ENCODE peak calls at places on chromosomes 7 and 10, in six cellular contexts. H, S, V, A, Y and O are unnamed samples.

GRCh38 chr7:87110778-87111177 is 41.5 kb upstream of the DMTF1 start:
- DNase-seq in S (peak; percentile 51), H (peak; percentile 54), A (no peak), V (peak; percentile 50), Y (no peak), O (no peak)

GRCh38 chr10:110061687-110062086 is 53.9 kb downstream of the ADD3 start:
- DNase-seq in S (no peak), V (no peak), A (no peak), H (no peak), Y (no peak), O (no peak)

GRCh38 chr10:91745086-91745831 is 53.0 kb upstream of the TNKS2 start:
- DNase-seq in V (peak; percentile 33), A (peak; percentile 16), S (peak; percentile 9), Y (no peak), H (no peak), O (no peak)

GRCh38 chr10:112189465-112189864 is 5.9 kb upstream of the GPAM start:
- DNase-seq in A (no peak), Y (no peak), H (no peak), V (no peak), S (no peak), O (no peak)

GRCh38 chr10:43962346-43963191 is 313.9 kb upstream of the ZNF32 start:
- DNase-seq in A (no peak), V (no peak), Y (no peak), S (peak; percentile 87), H (no peak), O (peak; percentile 71)

GRCh38 chr7:51118628-51119027 is 198.0 kb downstream of the COBL start:
- DNase-seq in S (no peak), A (no peak), Y (no peak), H (no peak), V (no peak), O (no peak)

GRCh38 chr7:115024276-115024675 is 102.4 kb downstream of the MDFIC start:
- DNase-seq in Y (no peak), S (no peak), A (no peak), V (no peak), H (peak; percentile 22), O (no peak)

GRCh38 chr10:118218562-118218961 is 123.6 kb downstream of the FAM204A start:
- DNase-seq in H (no peak), S (no peak), A (no peak), V (no peak), Y (no peak), O (no peak)

GRCh38 chr7:63900394-63901203 is 98.0 kb upstream of the ZNF722 start:
- DNase-seq in A (peak; percentile 10), Y (no peak), H (no peak), S (no peak), V (no peak), O (peak; percentile 90)

GRCh38 chr7:81155654-81156373 is 237.0 kb upstream of the SEMA3C start:
- DNase-seq in V (no peak), S (peak; percentile 97), Y (no peak), A (no peak), H (no peak), O (peak; percentile 93)

GRCh38 chr7:88111136-88111748 is 108.6 kb downstream of the SRI start:
- DNase-seq in S (peak; percentile 32), A (peak; percentile 63), Y (peak; percentile 18), V (peak; percentile 39), H (peak; percentile 65), O (peak; percentile 38)

GRCh38 chr10:129937351-129937751 is 26.7 kb downstream of the EBF3 start:
- DNase-seq in Y (no peak), S (no peak), H (no peak), A (no peak), V (no peak), O (no peak)

GRCh38 chr7:22427122-22427503 is 70.2 kb upstream of the RAPGEF5 start:
- DNase-seq in Y (no peak), V (no peak), S (no peak), H (no peak), A (no peak), O (no peak)

GRCh38 chr10:124703372-124703771 is 40.8 kb downstream of the FAM53B start:
- DNase-seq in H (no peak), S (no peak), A (no peak), V (no peak), Y (no peak), O (no peak)

GRCh38 chr10:105041956-105042355 is 400.9 kb downstream of the SORCS3 start:
- DNase-seq in S (no peak), V (peak; percentile 68), H (no peak), Y (no peak), A (no peak), O (peak; percentile 70)

GRCh38 chr7:129781856-129782256 is 170.3 kb downstream of the NRF1 start:
- DNase-seq in A (no peak), S (no peak), Y (peak; percentile 75), H (no peak), V (peak; percentile 13), O (no peak)

GRCh38 chr7:93142127-93142526 is 6.1 kb downstream of the SAMD9L start:
- DNase-seq in Y (no peak), S (no peak), V (no peak), H (no peak), A (no peak), O (no peak)

GRCh38 chr10:86535057-86535882 is 13.7 kb upstream of the WAPL start:
- DNase-seq in V (peak; percentile 80), Y (no peak), A (peak; percentile 70), S (no peak), H (peak; percentile 19), O (peak; percentile 58)

GRCh38 chr10:72310241-72310633 is 36.5 kb downstream of the DDIT4 start:
- DNase-seq in H (no peak), V (peak; percentile 53), S (no peak), Y (no peak), A (no peak), O (no peak)

GRCh38 chr7:3780016-3780415 is 479.0 kb downstream of the SDK1 start:
- DNase-seq in Y (no peak), H (no peak), A (no peak), V (no peak), S (no peak), O (no peak)

GRCh38 chr10:119655566-119656001 is 4.4 kb downstream of the BAG3 start:
- DNase-seq in A (no peak), V (peak; percentile 55), H (peak; percentile 84), Y (no peak), S (peak; percentile 83), O (peak; percentile 45)

GRCh38 chr10:102117391-102118159 is 2.6 kb downstream of the LDB1 start:
- DNase-seq in A (peak; percentile 56), Y (peak; percentile 45), H (peak; percentile 81), S (peak; percentile 48), V (no peak), O (peak; percentile 90)

GRCh38 chr10:122854648-122855047 is 9.0 kb upstream of the CUZD1 start:
- DNase-seq in S (peak; percentile 84), Y (no peak), A (no peak), V (peak; percentile 86), H (peak; percentile 54), O (peak; percentile 13)

GRCh38 chr7:77409005-77409738 is 7.0 kb downstream of the GSAP start:
- DNase-seq in S (peak; percentile 34), Y (no peak), A (no peak), V (no peak), H (peak; percentile 49), O (peak; percentile 30)

GRCh38 chr7:603152-603941 is 83.7 kb upstream of the PDGFA start:
- DNase-seq in V (no peak), A (peak; percentile 56), H (no peak), S (no peak), Y (no peak), O (no peak)

GRCh38 chr10:46558411-46559185 is 2.1 kb upstream of the GPRIN2 start:
- DNase-seq in A (no peak), V (no peak), H (no peak), S (no peak), Y (no peak), O (no peak)

GRCh38 chr7:65441010-65441409 is 67.4 kb downstream of the ZNF92 start:
- DNase-seq in H (peak; percentile 69), S (peak; percentile 88), A (no peak), V (peak; percentile 52), Y (no peak), O (peak; percentile 32)

GRCh38 chr10:113073549-113074189 is 123.6 kb downstream of the TCF7L2 start:
- DNase-seq in Y (no peak), V (peak; percentile 91), S (peak; percentile 99), A (no peak), H (peak; percentile 92), O (peak; percentile 99)

GRCh38 chr7:142380064-142380463 is 122.2 kb upstream of the PRSS58 start:
- DNase-seq in S (no peak), Y (no peak), A (no peak), V (no peak), H (no peak), O (no peak)

GRCh38 chr10:1198453-1199344 is 142.5 kb downstream of the WDR37 start:
- DNase-seq in Y (no peak), V (no peak), H (no peak), A (no peak), S (no peak), O (no peak)

GRCh38 chr10:68175954-68176353 is 56.0 kb downstream of the ATOH7 start:
- DNase-seq in S (no peak), V (peak; percentile 21), Y (no peak), H (no peak), A (no peak), O (no peak)

GRCh38 chr7:129615018-129615417 is 3.5 kb downstream of the NRF1 start:
- DNase-seq in A (peak; percentile 74), Y (no peak), S (no peak), H (no peak), V (peak; percentile 20), O (no peak)

GRCh38 chr10:3192856-3193635 is 20.5 kb upstream of the PITRM1 start:
- DNase-seq in V (peak; percentile 56), H (peak; percentile 75), A (peak; percentile 54), S (peak; percentile 46), Y (no peak), O (peak; percentile 69)

GRCh38 chr7:1961776-1962276 is 270.9 kb downstream of the MAD1L1 start:
- DNase-seq in A (peak; percentile 79), H (peak; percentile 19), V (peak; percentile 26), S (peak; percentile 98), Y (no peak), O (peak; percentile 38)

GRCh38 chr7:144459635-144460034 is 56.1 kb upstream of the NOBOX start:
- DNase-seq in H (no peak), Y (no peak), A (no peak), S (no peak), V (no peak), O (no peak)